ENCODE peak calls at places on chromosomes 4 and X, in five cellular contexts. B is GM23338; U is CD4-positive, CD25-positive, alpha-beta regulatory T cell; G is activated CD8-positive, alpha-beta memory T cell treated with anti-CD3 and anti-CD28 coated beads, Interleukin-2, amount 50 U/mL, for 48 hours; J is activated T-helper 1 cell treated with anti-CD3 and anti-CD28 coated beads, Interleukin-2, amount 50 U/mL, for 16 hours. P is an unnamed sample.
A peak's percentile ranks its signal among the peaks of the same experiment; 100 is the strongest.

GRCh38 chrX:78595901-78596502 is 63.1 kb downstream of the RTL3 start:
- DNase-seq in G (no peak), B (peak; percentile 42), U (no peak), J (no peak), P (peak; percentile 3)

GRCh38 chrX:154059729-154060245 is 37.7 kb downstream of the MECP2 start:
- DNase-seq in B (no peak), J (no peak), U (no peak), G (no peak), P (peak; percentile 59)

GRCh38 chr4:8780596-8781368 is 90.9 kb downstream of the HMX1 start:
- DNase-seq in G (no peak), U (no peak), B (no peak), J (no peak), P (no peak)

GRCh38 chr4:120977435-120977997 is 55.0 kb upstream of the PRDM5 start:
- DNase-seq in B (peak; percentile 83), J (no peak), U (no peak), G (no peak), P (peak; percentile 74)

GRCh38 chr4:12110607-12111006 is 681.9 kb upstream of the HS3ST1 start:
- DNase-seq in U (no peak), J (no peak), B (no peak), G (no peak), P (no peak)

GRCh38 chrX:108034725-108035124 is 10.1 kb upstream of the VSIG1 start:
- DNase-seq in G (no peak), J (no peak), U (no peak), B (no peak), P (no peak)

GRCh38 chr4:151865327-151865726 is 104.5 kb upstream of the GATB start:
- DNase-seq in G (no peak), B (no peak), U (no peak), J (no peak), P (no peak)

GRCh38 chr4:47690611-47691010 is 147.3 kb downstream of the CORIN start:
- DNase-seq in G (no peak), U (no peak), J (no peak), B (no peak), P (no peak)